ENCODE peak calls at places on chromosomes 7 and 10, in ten cellular contexts. K, H, D, B, R, F, E, W, Z and P are unnamed samples.
A peak's percentile ranks its signal among the peaks of the same experiment; 100 is the strongest.

GRCh38 chr7:121545418-121545817 is 149.3 kb upstream of the FAM3C start:
- DNase-seq in K (no peak), H (no peak), D (no peak), B (peak; percentile 17), R (no peak), F (no peak), E (no peak), W (peak; percentile 67), Z (no peak), P (no peak)

GRCh38 chr7:73507556-73507955 is 14.5 kb downstream of the BAZ1B start:
- DNase-seq in K (no peak), H (no peak), D (no peak), B (no peak), R (no peak), F (no peak), E (no peak), W (no peak), Z (no peak), P (no peak)

GRCh38 chr7:70557281-70557680 is 574.7 kb upstream of the GALNT17 start:
- DNase-seq in K (no peak), H (no peak), D (no peak), B (no peak), R (no peak), F (no peak), E (no peak), W (no peak), Z (no peak), P (no peak)

GRCh38 chr10:1661416-1661815 is 75.9 kb downstream of the ADARB2 start:
- DNase-seq in K (no peak), H (no peak), D (no peak), B (no peak), R (no peak), F (no peak), E (peak; percentile 48), W (no peak), Z (no peak), P (no peak)

GRCh38 chr7:31126976-31127375 is 74.9 kb downstream of the ADCYAP1R1 start:
- DNase-seq in K (no peak), H (peak; percentile 18), D (no peak), B (peak; percentile 19), R (peak; percentile 47), F (no peak), E (no peak), W (no peak), Z (no peak), P (no peak)

GRCh38 chr7:75049817-75050216 is 23.8 kb downstream of the RCC1L start:
- DNase-seq in K (no peak), H (no peak), D (no peak), B (no peak), R (no peak), F (no peak), E (no peak), W (no peak), Z (no peak), P (no peak)

GRCh38 chr10:90777614-90778013 is 80.2 kb downstream of the HTR7 start:
- DNase-seq in K (no peak), H (no peak), D (no peak), B (no peak), R (no peak), F (no peak), E (no peak), W (no peak), Z (no peak), P (no peak)

GRCh38 chr7:70808876-70809275 is 323.1 kb upstream of the GALNT17 start:
- DNase-seq in K (no peak), H (no peak), D (no peak), B (no peak), R (no peak), F (no peak), E (no peak), W (no peak), Z (no peak), P (no peak)

GRCh38 chr7:157854066-157854891 is 517.5 kb downstream of the DNAJB6 start:
- DNase-seq in K (no peak), H (no peak), D (no peak), B (no peak), R (no peak), F (no peak), E (peak; percentile 93), W (peak; percentile 7), Z (no peak), P (no peak)

GRCh38 chr10:125141150-125141859 is 19.1 kb downstream of the CTBP2 start:
- DNase-seq in K (no peak), H (no peak), D (no peak), B (no peak), R (no peak), F (no peak), E (no peak), W (no peak), Z (no peak), P (no peak)

GRCh38 chr7:70766694-70767093 is 365.2 kb upstream of the GALNT17 start:
- DNase-seq in K (no peak), H (no peak), D (no peak), B (no peak), R (no peak), F (no peak), E (no peak), W (no peak), Z (no peak), P (no peak)

GRCh38 chr7:108497082-108497725 is 28.7 kb downstream of the PNPLA8 start:
- DNase-seq in K (no peak), H (peak; percentile 60), D (no peak), B (peak; percentile 53), R (peak; percentile 32), F (peak; percentile 46), E (no peak), W (peak; percentile 31), Z (no peak), P (peak; percentile 42)